ENCODE peak calls at places on chromosomes 6 and 20, in five cellular contexts. U, V, X, O and A are unnamed samples.

GRCh38 chr20:48017504-48017903 is 232.2 kb upstream of the SULF2 start:
- DNase-seq in U (no peak), V (no peak), X (no peak), O (no peak), A (no peak)

GRCh38 chr20:41664584-41664983 is 46.4 kb upstream of the CHD6 start:
- DNase-seq in U (no peak), V (no peak), X (no peak), O (no peak), A (no peak)

GRCh38 chr6:20630136-20630535 is 95.9 kb downstream of the CDKAL1 start:
- DNase-seq in U (no peak), V (no peak), X (no peak), O (no peak), A (no peak)

GRCh38 chr20:51331466-51331865 is 211.1 kb downstream of the NFATC2 start:
- DNase-seq in U (no peak), V (no peak), X (no peak), O (no peak), A (no peak)

GRCh38 chr20:20492521-20493334 is 124.8 kb downstream of the INSM1 start:
- DNase-seq in U (no peak), V (peak), X (peak), O (no peak), A (peak)

GRCh38 chr6:51339728-51340127 is 521.1 kb downstream of the TFAP2B start:
- DNase-seq in U (no peak), V (no peak), X (no peak), O (no peak), A (no peak)

GRCh38 chr6:82589509-82590206 is 226.0 kb downstream of the TPBG start:
- DNase-seq in U (no peak), V (peak), X (no peak), O (no peak), A (no peak)

GRCh38 chr6:34562861-34563512 is 6.9 kb upstream of the SPDEF start:
- DNase-seq in U (no peak), V (no peak), X (no peak), O (no peak), A (no peak)

GRCh38 chr6:138007014-138007472 is 100.2 kb downstream of the PERP start:
- DNase-seq in U (no peak), V (peak), X (peak), O (no peak), A (no peak)

GRCh38 chr20:37298190-37298939 is 8.9 kb downstream of the MANBAL start:
- DNase-seq in U (no peak), V (no peak), X (no peak), O (no peak), A (no peak)

GRCh38 chr6:81767163-81768000 is 14.9 kb upstream of the TENT5A start:
- DNase-seq in U (no peak), V (no peak), X (no peak), O (no peak), A (no peak)

GRCh38 chr20:16003310-16003709 is 569.9 kb downstream of the KIF16B start:
- DNase-seq in U (no peak), V (no peak), X (no peak), O (no peak), A (no peak)

GRCh38 chr20:53126185-53126584 is 154.0 kb downstream of the TSHZ2 start:
- DNase-seq in U (no peak), V (no peak), X (no peak), O (no peak), A (no peak)

GRCh38 chr20:48094196-48094749 is 309.0 kb upstream of the SULF2 start:
- DNase-seq in U (no peak), V (no peak), X (no peak), O (no peak), A (no peak)

GRCh38 chr6:122798099-122798641 is 9.1 kb downstream of the SMPDL3A start:
- DNase-seq in U (no peak), V (no peak), X (no peak), O (no peak), A (no peak)

GRCh38 chr20:61891476-61891875 is 174.2 kb downstream of the TAF4 start:
- DNase-seq in U (no peak), V (no peak), X (no peak), O (no peak), A (no peak)

GRCh38 chr20:52312131-52312729 is 120.7 kb upstream of the ZFP64 start:
- DNase-seq in U (peak), V (peak), X (peak), O (no peak), A (peak)

GRCh38 chr6:134908906-134909516 is 40.9 kb downstream of the ALDH8A1 start:
- DNase-seq in U (no peak), V (no peak), X (no peak), O (no peak), A (no peak)

GRCh38 chr6:151213352-151213751 is 26.4 kb upstream of the AKAP12 start:
- DNase-seq in U (no peak), V (no peak), X (no peak), O (no peak), A (no peak)

GRCh38 chr6:134065706-134066105 is 13.3 kb upstream of the SLC2A12 start:
- DNase-seq in U (no peak), V (no peak), X (no peak), O (no peak), A (no peak)

GRCh38 chr6:17663203-17663602 is 43.5 kb downstream of the NUP153 start:
- DNase-seq in U (no peak), V (no peak), X (no peak), O (no peak), A (no peak)

GRCh38 chr6:107763959-107764358 is 60.2 kb downstream of the SCML4 start:
- DNase-seq in U (no peak), V (no peak), X (no peak), O (no peak), A (no peak)

GRCh38 chr20:62617711-62618483 is 24.4 kb upstream of the SLCO4A1 start:
- DNase-seq in U (peak), V (no peak), X (no peak), O (peak), A (no peak)

GRCh38 chr6:169959129-169960002 is 207.9 kb downstream of the ERMARD start:
- DNase-seq in U (peak), V (no peak), X (no peak), O (peak), A (no peak)

GRCh38 chr6:42419490-42420280 is 32.0 kb downstream of the TRERF1 start:
- DNase-seq in U (no peak), V (no peak), X (no peak), O (no peak), A (no peak)

GRCh38 chr20:36462440-36463211 is 78.7 kb upstream of the MYL9 start:
- DNase-seq in U (peak), V (peak), X (peak), O (no peak), A (no peak)

GRCh38 chr6:17086469-17086868 is 15.4 kb upstream of the STMND1 start:
- DNase-seq in U (no peak), V (peak), X (peak), O (no peak), A (peak)

GRCh38 chr20:33676121-33676520 is 1.9 kb upstream of the NECAB3 start:
- DNase-seq in U (no peak), V (no peak), X (no peak), O (no peak), A (no peak)

GRCh38 chr20:45235995-45236394 is 14.8 kb downstream of the SEMG2 start:
- DNase-seq in U (no peak), V (no peak), X (no peak), O (no peak), A (no peak)

GRCh38 chr6:69164564-69165252 is 529.6 kb downstream of the ADGRB3 start:
- DNase-seq in U (no peak), V (no peak), X (no peak), O (no peak), A (no peak)

GRCh38 chr6:45689926-45690615 is 312.3 kb upstream of the SUPT3H start:
- DNase-seq in U (no peak), V (no peak), X (no peak), O (no peak), A (no peak)

GRCh38 chr6:135191508-135192255 is 10.6 kb downstream of the MYB start:
- DNase-seq in U (no peak), V (no peak), X (no peak), O (no peak), A (no peak)

GRCh38 chr6:158630944-158631616 is 13.5 kb downstream of the DYNLT1 start:
- DNase-seq in U (no peak), V (no peak), X (no peak), O (no peak), A (no peak)

GRCh38 chr6:2596222-2596621 is 154.5 kb downstream of the MYLK4 start:
- DNase-seq in U (no peak), V (no peak), X (peak), O (no peak), A (no peak)
- TF ChIP-seq CTCF in U (no peak), V (no peak), X (peak), O (peak), A (peak)

DNA sequence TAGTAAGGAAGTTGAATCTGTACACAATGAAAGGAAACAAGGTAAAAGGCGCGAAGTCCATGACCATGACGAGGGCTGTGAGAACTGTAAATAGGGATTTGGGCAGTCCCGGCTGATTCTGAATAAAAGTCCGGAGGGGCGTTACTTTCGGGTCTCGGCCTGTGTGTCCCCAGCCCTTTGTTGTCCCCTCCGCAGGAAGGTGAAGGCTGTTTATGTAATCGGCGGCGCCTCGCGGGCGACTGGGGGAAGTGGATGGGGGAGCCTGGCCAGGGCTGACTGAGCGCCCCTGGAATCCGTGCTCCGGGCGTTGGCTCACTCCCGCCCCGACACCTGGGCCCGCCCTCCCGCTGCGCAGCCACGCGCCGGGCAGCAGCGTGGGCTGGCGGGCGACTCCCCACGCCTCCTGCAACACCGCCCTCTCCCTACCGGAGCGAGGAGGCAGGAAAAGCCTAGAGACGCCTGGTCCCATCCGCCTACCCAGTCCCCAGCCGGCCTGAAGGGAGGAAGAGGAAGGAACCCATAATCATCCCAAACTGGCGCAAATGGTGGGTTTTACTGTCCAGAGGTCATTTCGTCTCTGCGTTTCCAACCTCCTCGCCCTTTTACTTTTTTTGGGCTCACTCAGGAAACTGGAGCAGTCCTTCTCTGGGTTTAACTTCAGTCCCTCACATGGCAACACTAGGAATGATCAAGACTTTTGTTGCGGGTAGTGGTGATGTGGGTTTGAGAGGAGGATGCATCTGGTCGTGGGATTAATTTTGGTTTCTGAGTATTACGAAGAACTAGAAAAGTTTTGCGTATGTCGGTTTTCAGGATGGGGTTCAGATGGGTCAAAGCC is 12.1 kb downstream of the TRIM31 start:
- DNase-seq in U (no peak), V (no peak), X (peak), O (no peak), A (no peak)
- TF ChIP-seq CTCF in U (no peak), V (no peak), X (no peak), O (no peak), A (no peak)

GRCh38 chr6:112502348-112503130 is 155.4 kb downstream of the RFPL4B start:
- DNase-seq in U (no peak), V (no peak), X (no peak), O (no peak), A (no peak)
- TF ChIP-seq CTCF in U (no peak), V (peak), X (peak), O (peak), A (peak)

DNA sequence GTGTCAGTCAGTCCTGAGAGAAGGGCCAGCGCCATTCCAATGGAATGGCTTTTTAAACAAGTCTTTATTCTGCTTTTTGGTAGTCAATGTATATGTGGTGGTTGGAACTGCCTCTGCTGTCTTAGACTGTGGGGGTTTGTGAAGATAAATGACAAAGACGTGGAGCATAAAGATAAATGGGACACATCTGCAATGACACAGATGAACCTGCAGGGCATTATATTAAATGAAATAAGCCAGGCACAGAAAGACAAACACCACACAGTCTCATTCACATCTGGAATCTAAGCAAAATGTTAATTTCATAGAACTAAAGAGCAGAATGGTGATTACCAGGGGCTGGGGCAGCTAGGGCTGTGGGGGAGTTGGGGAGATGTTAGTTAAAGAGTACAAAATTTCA is 912.8 kb upstream of the MAN1A1 start:
- DNase-seq in U (no peak), V (no peak), X (no peak), O (no peak), A (no peak)
- TF ChIP-seq CTCF in U (no peak), V (no peak), X (no peak), O (no peak), A (no peak)